ENCODE peak calls at places on chromosomes 12 and 14, in ten cellular contexts. U is AG09309, Z is cardiac muscle cell, B is mesendoderm, L is psoas muscle, C is omental fat pad, S is LHCN-M2, K is RPMI8226, M is lung, R is nucleus accumbens. H is an unnamed sample.

GRCh38 chr14:105173901-105174894 is 5.6 kb upstream of the JAG2 start:
- DNase-seq in S (no peak), Z (no peak), R (no peak), L (no peak), U (no peak), C (no peak), K (no peak), B (no peak), M (no peak), H (no peak)

GRCh38 chr12:44372259-44372658 is 503.9 kb downstream of the NELL2 start:
- DNase-seq in C (no peak), S (peak), Z (no peak), L (no peak), M (no peak), U (peak), K (no peak), B (no peak), R (no peak), H (no peak)

GRCh38 chr12:120399531-120399930 is 30.6 kb upstream of the MSI1 start:
- DNase-seq in L (no peak), U (no peak), B (no peak), R (no peak), Z (no peak), S (peak), C (no peak), M (no peak), K (no peak), H (no peak)

GRCh38 chr12:51661836-51662235 is 70.8 kb downstream of the SCN8A start:
- DNase-seq in K (no peak), C (no peak), S (no peak), B (no peak), L (no peak), Z (no peak), U (no peak), R (no peak), M (no peak), H (no peak)

GRCh38 chr12:75011120-75011519 is 198.5 kb downstream of the KCNC2 start:
- DNase-seq in C (no peak), M (no peak), B (no peak), U (no peak), K (no peak), S (no peak), R (no peak), Z (no peak), L (no peak), H (no peak)

GRCh38 chr12:7099290-7099996 is 7.2 kb upstream of the C1R start:
- DNase-seq in C (no peak), K (no peak), B (no peak), M (no peak), S (no peak), L (no peak), U (no peak), Z (no peak), R (no peak), H (no peak)

GRCh38 chr12:108622425-108622824 is 11.3 kb downstream of the SELPLG start:
- DNase-seq in U (no peak), B (peak), S (no peak), M (no peak), C (no peak), K (no peak), R (no peak), Z (no peak), L (peak), H (no peak)

GRCh38 chr12:131087302-131087818 is 133.7 kb downstream of the ADGRD1 start:
- DNase-seq in B (no peak), R (no peak), Z (no peak), U (no peak), L (no peak), M (no peak), S (no peak), C (no peak), K (no peak), H (no peak)

GRCh38 chr14:63478024-63478423 is 65.2 kb downstream of the PPP2R5E start:
- DNase-seq in Z (no peak), L (no peak), K (peak), S (no peak), R (no peak), U (no peak), C (no peak), B (no peak), M (no peak), H (no peak)

GRCh38 chr12:66885115-66885875 is 206.4 kb upstream of the GRIP1 start:
- DNase-seq in M (no peak), U (no peak), L (no peak), S (no peak), B (peak), C (no peak), K (peak), Z (no peak), R (no peak), H (no peak)

GRCh38 chr12:131950182-131950913 is 606 bp downstream of the EP400 start:
- DNase-seq in S (no peak), C (no peak), U (no peak), M (no peak), L (peak), K (peak), B (peak), R (no peak), Z (peak), H (peak)

GRCh38 chr14:39109893-39110715 is 4.0 kb upstream of the GEMIN2 start:
- DNase-seq in Z (no peak), M (no peak), K (no peak), U (no peak), C (no peak), S (no peak), R (no peak), L (no peak), B (no peak), H (no peak)

GRCh38 chr12:107365703-107366102 is 272.4 kb upstream of the CRY1 start:
- DNase-seq in K (no peak), R (no peak), Z (no peak), S (no peak), C (no peak), M (no peak), U (no peak), B (peak), L (no peak), H (no peak)

GRCh38 chr12:22283006-22283506 is 51.5 kb downstream of the ST8SIA1 start:
- DNase-seq in C (no peak), M (no peak), Z (no peak), U (peak), L (no peak), R (no peak), B (no peak), S (peak), K (no peak), H (no peak)

GRCh38 chr14:106200539-106201310 is 674.3 kb downstream of the TMEM121 start:
- DNase-seq in S (no peak), C (no peak), K (no peak), Z (no peak), U (no peak), R (no peak), L (no peak), M (no peak), B (no peak), H (no peak)

GRCh38 chr12:124621296-124621660 is 53.9 kb upstream of the NCOR2 start:
- DNase-seq in C (no peak), M (peak), K (no peak), Z (no peak), S (no peak), L (peak), U (no peak), B (peak), R (no peak), H (peak)

GRCh38 chr12:48687595-48687994 is 5.6 kb upstream of the KANSL2 start:
- DNase-seq in M (no peak), R (no peak), C (no peak), B (no peak), K (no peak), S (no peak), U (no peak), Z (no peak), L (no peak), H (no peak)

GRCh38 chr12:62730649-62731377 is 204.1 kb downstream of the PPM1H start:
- DNase-seq in Z (no peak), M (no peak), U (peak), C (no peak), S (peak), R (no peak), B (no peak), L (no peak), K (peak), H (no peak)

GRCh38 chr14:64364907-64365306 is 23.2 kb upstream of the MTHFD1 start:
- DNase-seq in M (no peak), R (no peak), K (no peak), S (peak), C (no peak), Z (no peak), U (no peak), L (no peak), B (peak), H (no peak)

GRCh38 chr12:100234591-100235304 is 32.1 kb downstream of the DEPDC4 start:
- DNase-seq in Z (peak), K (peak), U (peak), B (peak), L (no peak), R (no peak), M (no peak), S (peak), C (no peak), H (no peak)

GRCh38 chr12:81077686-81078441 is at the start of gene ACSS3:
- DNase-seq in K (peak), M (peak), C (no peak), B (peak), L (peak), R (peak), U (no peak), S (peak), Z (peak), H (peak)

GRCh38 chr14:104510794-104511611 is 68.6 kb upstream of the C14orf180 start:
- DNase-seq in L (peak), B (no peak), C (no peak), S (no peak), K (no peak), Z (no peak), U (no peak), M (no peak), R (peak), H (peak)

GRCh38 chr12:85568395-85569103 is 267.7 kb downstream of the RASSF9 start:
- DNase-seq in U (no peak), Z (no peak), C (no peak), L (no peak), M (no peak), R (no peak), S (peak), K (no peak), B (no peak), H (peak)

GRCh38 chr14:56854325-56854724 is 44.0 kb upstream of the OTX2 start:
- DNase-seq in Z (no peak), R (no peak), B (no peak), C (no peak), M (no peak), L (no peak), K (no peak), U (no peak), S (no peak), H (no peak)

GRCh38 chr14:50957296-50957695 is 13.0 kb upstream of the PYGL start:
- DNase-seq in C (no peak), M (no peak), S (peak), L (no peak), R (no peak), Z (no peak), K (no peak), U (no peak), B (no peak), H (no peak)

GRCh38 chr14:75201087-75201486 is 24.7 kb upstream of the TMED10 start:
- DNase-seq in S (no peak), L (no peak), C (no peak), M (no peak), B (no peak), R (no peak), U (no peak), Z (no peak), K (no peak), H (no peak)

H was measured in esophagus muscularis mucosa.